ENCODE peak calls at places on chromosomes 11 and 22, in four cellular contexts. R, Q, B and A are unnamed samples.

GRCh38 chr22:25282671-25283561 is 63.5 kb downstream of the CRYBB2 start:
- DNase-seq in R (no peak), Q (no peak), B (no peak), A (no peak)

GRCh38 chr11:94175545-94175944 is 46.9 kb downstream of the PANX1 start:
- DNase-seq in R (no peak), Q (no peak), B (no peak), A (peak)

GRCh38 chr11:130555251-130555841 is 106.9 kb downstream of the ADAMTS15 start:
- DNase-seq in R (no peak), Q (no peak), B (no peak), A (peak)

GRCh38 chr22:47275479-47276218 is 513.2 kb downstream of the TBC1D22A start:
- DNase-seq in R (peak), Q (no peak), B (no peak), A (no peak)

GRCh38 chr11:15801616-15802015 is 554.7 kb downstream of the SOX6 start:
- DNase-seq in R (no peak), Q (no peak), B (no peak), A (peak)

GRCh38 chr11:111155021-111155420 is 90.5 kb upstream of the POU2AF2 start:
- DNase-seq in R (no peak), Q (no peak), B (no peak), A (no peak)

GRCh38 chr22:25437414-25438160 is 126.9 kb upstream of the GRK3 start:
- DNase-seq in R (no peak), Q (no peak), B (no peak), A (no peak)

GRCh38 chr11:134150195-134150903 is 73.4 kb downstream of the NCAPD3 start:
- DNase-seq in R (no peak), Q (no peak), B (no peak), A (no peak)

GRCh38 chr11:14059491-14059890 is 97.0 kb downstream of the SPON1 start:
- DNase-seq in R (no peak), Q (no peak), B (no peak), A (no peak)

GRCh38 chr11:65489061-65489705 is 9.7 kb upstream of the MALAT1 start:
- DNase-seq in R (peak), Q (no peak), B (no peak), A (peak)

GRCh38 chr11:25910090-25910489 is 421.8 kb upstream of the ANO3 start:
- DNase-seq in R (no peak), Q (no peak), B (no peak), A (no peak)

GRCh38 chr11:6817668-6818067 is 18.2 kb upstream of the OR6A2 start:
- DNase-seq in R (no peak), Q (no peak), B (no peak), A (no peak)

GRCh38 chr11:96748639-96749370 is 359.0 kb downstream of the JRKL start:
- DNase-seq in R (no peak), Q (no peak), B (no peak), A (peak)

GRCh38 chr11:119446434-119446833 is 23.5 kb upstream of the THY1 start:
- DNase-seq in R (no peak), Q (no peak), B (no peak), A (no peak)

GRCh38 chr11:120599816-120600420 is 88.4 kb downstream of the GRIK4 start:
- DNase-seq in R (no peak), Q (no peak), B (no peak), A (no peak)

GRCh38 chr11:79236541-79236971 is 204.3 kb downstream of the TENM4 start:
- DNase-seq in R (no peak), Q (no peak), B (no peak), A (peak)

GRCh38 chr11:134497586-134497985 is 85.5 kb upstream of the B3GAT1 start:
- DNase-seq in R (no peak), Q (no peak), B (no peak), A (no peak)

GRCh38 chr11:65476632-65477270 is 22.1 kb upstream of the MALAT1 start:
- DNase-seq in R (no peak), Q (no peak), B (no peak), A (no peak)

GRCh38 chr22:42361523-42361922 is 70.7 kb downstream of the NFAM1 start:
- DNase-seq in R (no peak), Q (no peak), B (no peak), A (no peak)

GRCh38 chr22:35930933-35931332 is 97.7 kb downstream of the RBFOX2 start:
- DNase-seq in R (peak), Q (no peak), B (no peak), A (peak)

GRCh38 chr11:7603031-7603781 is 70.1 kb downstream of the CYB5R2 start:
- DNase-seq in R (no peak), Q (no peak), B (no peak), A (peak)

GRCh38 chr11:68082478-68082877 is 38.7 kb downstream of the CHKA start:
- DNase-seq in R (no peak), Q (no peak), B (no peak), A (no peak)

GRCh38 chr11:15481871-15482270 is 367.1 kb downstream of the INSC start:
- DNase-seq in R (no peak), Q (no peak), B (no peak), A (no peak)

GRCh38 chr11:95647805-95648379 is 141.7 kb downstream of the FAM76B start:
- DNase-seq in R (no peak), Q (no peak), B (no peak), A (no peak)

GRCh38 chr11:72583616-72584292 is 90.5 kb downstream of the PDE2A start:
- DNase-seq in R (no peak), Q (no peak), B (no peak), A (no peak)

GRCh38 chr11:2155511-2155910 is 5.5 kb downstream of the INS start:
- DNase-seq in R (no peak), Q (no peak), B (no peak), A (no peak)

GRCh38 chr22:29112102-29112501 is 39.3 kb downstream of the KREMEN1 start:
- DNase-seq in R (no peak), Q (no peak), B (no peak), A (no peak)

GRCh38 chr11:37905707-37906417 is 1307.8 kb upstream of the RAG2 start:
- DNase-seq in R (no peak), Q (no peak), B (no peak), A (no peak)

GRCh38 chr11:94417386-94417987 is 16.3 kb upstream of the GPR83 start:
- DNase-seq in R (no peak), Q (no peak), B (no peak), A (peak)

GRCh38 chr22:49178246-49179005 is 649.2 kb downstream of the BRD1 start:
- DNase-seq in R (no peak), Q (no peak), B (no peak), A (no peak)

GRCh38 chr11:111393096-111393495 is 14.0 kb upstream of the POU2AF1 start:
- DNase-seq in R (peak), Q (no peak), B (no peak), A (no peak)

GRCh38 chr11:91688672-91689071 is 535.9 kb upstream of the FAT3 start:
- DNase-seq in R (no peak), Q (no peak), B (no peak), A (no peak)

GRCh38 chr22:41021655-41022454 is 70.5 kb upstream of the EP300 start:
- DNase-seq in R (peak), Q (peak), B (no peak), A (peak)
- TF ChIP-seq CTCF in R (no peak), Q (peak), B (no peak), A (no peak)

GRCh38 chr11:112784323-112785073 is 176.7 kb upstream of the NCAM1 start:
- DNase-seq in R (peak), Q (no peak), B (no peak), A (peak)

GRCh38 chr11:112785104-112785503 is 176.1 kb upstream of the NCAM1 start:
- DNase-seq in R (no peak), Q (no peak), B (no peak), A (peak)

GRCh38 chr11:112785717-112786116 is 175.5 kb upstream of the NCAM1 start:
- DNase-seq in R (no peak), Q (no peak), B (no peak), A (peak)

GRCh38 chr11:112786196-112786595 is 175.0 kb upstream of the NCAM1 start:
- DNase-seq in R (no peak), Q (no peak), B (no peak), A (no peak)

DNA sequence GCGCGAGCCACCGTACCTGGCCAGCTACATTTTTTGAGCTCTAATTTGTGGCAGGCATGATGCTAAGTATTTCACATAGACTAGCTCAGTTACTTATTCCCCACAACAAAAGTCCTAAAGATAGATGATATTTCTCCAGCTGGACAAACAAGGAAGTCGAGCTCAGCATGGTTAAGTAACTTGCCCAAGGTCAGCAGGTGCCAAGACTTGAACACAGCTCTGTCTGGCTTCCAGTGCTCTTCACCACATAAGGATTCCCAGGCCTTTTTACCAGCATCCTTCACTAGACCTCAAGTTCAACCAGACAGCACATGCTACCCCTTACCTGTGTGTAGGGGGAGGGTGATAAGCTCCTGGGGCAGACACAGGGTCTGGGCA is 177.3 kb upstream of the NCAM1 start:
- DNase-seq in R (no peak), Q (no peak), B (no peak), A (peak)
- H3K4me3 ChIP-seq in R (no peak), Q (no peak), B (no peak), A (peak)

DNA sequence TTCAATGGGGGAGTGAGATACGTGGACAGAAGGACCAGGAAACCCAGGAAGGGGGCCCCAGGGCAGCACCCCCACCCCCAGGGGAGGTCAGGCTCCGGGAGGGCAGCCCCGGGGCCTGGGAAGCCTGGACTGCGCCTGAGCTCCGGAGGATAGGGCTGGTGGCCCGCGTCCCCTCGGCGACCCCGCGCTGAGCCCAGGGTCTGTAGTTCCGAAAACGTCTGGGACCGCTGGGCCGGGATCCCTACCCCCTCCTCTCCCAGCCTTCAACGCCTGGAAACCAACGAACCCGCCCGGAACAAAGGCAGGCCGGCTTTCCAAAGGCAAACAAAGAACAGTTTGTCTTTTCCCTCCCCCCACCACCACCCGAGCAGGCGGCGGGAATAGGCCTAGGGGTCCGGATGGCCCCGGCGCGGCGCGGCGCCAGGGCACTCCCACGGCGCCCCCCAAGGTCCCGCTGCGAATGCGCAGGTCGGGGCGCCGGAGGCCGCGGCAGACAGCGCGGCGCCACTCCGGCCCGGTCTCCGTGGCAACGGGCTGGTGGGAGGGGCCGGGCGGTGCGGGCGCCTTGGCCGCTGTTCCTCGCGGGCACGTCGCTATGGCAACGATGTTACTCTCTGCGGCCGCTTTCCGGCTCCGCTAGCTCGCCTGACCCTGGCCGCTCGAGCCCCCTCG is 58.5 kb downstream of the IGLL1 start:
- DNase-seq in R (peak), Q (peak), B (peak), A (peak)
- TF ChIP-seq CTCF in R (no peak), Q (no peak), B (no peak), A (no peak)

DNA sequence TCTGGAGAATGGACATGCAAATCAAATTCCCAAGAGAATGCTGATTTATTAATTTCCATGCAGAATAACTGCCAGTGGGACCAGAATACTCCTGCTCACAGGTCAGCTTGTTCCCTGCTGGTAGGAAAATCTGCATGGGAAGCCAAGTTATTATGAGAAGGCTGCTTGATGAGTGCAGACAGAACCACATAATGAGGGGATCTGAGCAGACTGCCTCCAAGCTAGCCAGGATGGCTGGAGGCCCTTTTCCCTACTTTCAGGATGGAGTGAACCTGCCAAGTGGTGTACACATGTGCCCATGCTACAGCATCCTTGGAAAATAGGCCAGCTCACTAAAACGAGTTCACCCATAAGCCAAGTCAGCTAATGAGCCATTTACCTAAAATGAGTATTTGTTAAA is 55.2 kb upstream of the ZBED5 start:
- DNase-seq in R (no peak), Q (no peak), B (no peak), A (no peak)
- H3K4me3 ChIP-seq in R (no peak), Q (no peak), B (no peak), A (no peak)

GRCh38 chr22:37807410-37808293 is at the start of gene GCAT:
- DNase-seq in R (peak), Q (peak), B (peak), A (peak)
- TF ChIP-seq CTCF in R (no peak), Q (no peak), B (no peak), A (no peak)